ENCODE peak calls at places on chromosome X, in seven cellular contexts. One of them, this sample, is unnamed.

GRCh38 chrX:74297766-74298165 is 6.2 kb upstream of the ZCCHC13 start:
- DNase-seq in pancreas: no peak
- DNase-seq in A549: no peak
- DNase-seq in fibroblast of lung: no peak
- DNase-seq in right lobe of liver: no peak
- DNase-seq in upper lobe of right lung: no peak
- DNase-seq in IMR-90: no peak
- DNase-seq in this sample: no peak

GRCh38 chrX:133674726-133675470 is 259.6 kb upstream of the GPC4 start:
- DNase-seq in pancreas: no peak
- DNase-seq in A549: no peak
- DNase-seq in fibroblast of lung: no peak
- DNase-seq in right lobe of liver: no peak
- DNase-seq in upper lobe of right lung: no peak
- DNase-seq in IMR-90: no peak
- DNase-seq in this sample: no peak

GRCh38 chrX:119497185-119497584 is 28.9 kb downstream of the SLC25A5 start:
- DNase-seq in pancreas: no peak
- DNase-seq in A549: no peak
- DNase-seq in fibroblast of lung: no peak
- DNase-seq in right lobe of liver: no peak
- DNase-seq in upper lobe of right lung: no peak
- DNase-seq in IMR-90: no peak
- DNase-seq in this sample: no peak

GRCh38 chrX:115284877-115285276 is 4.6 kb upstream of the LUZP4 start:
- DNase-seq in pancreas: no peak
- DNase-seq in A549: no peak
- DNase-seq in fibroblast of lung: no peak
- DNase-seq in right lobe of liver: no peak
- DNase-seq in upper lobe of right lung: no peak
- DNase-seq in IMR-90: no peak
- DNase-seq in this sample: peak; percentile 15

GRCh38 chrX:42748067-42748850 is 29.7 kb downstream of the PPP1R2C start:
- DNase-seq in pancreas: no peak
- DNase-seq in A549: no peak
- DNase-seq in fibroblast of lung: peak; percentile 76
- DNase-seq in right lobe of liver: no peak
- DNase-seq in upper lobe of right lung: no peak
- DNase-seq in IMR-90: peak; percentile 37
- DNase-seq in this sample: peak; percentile 47

GRCh38 chrX:39327255-39327654 is 526.0 kb downstream of the MID1IP1 start:
- DNase-seq in pancreas: no peak
- DNase-seq in A549: no peak
- DNase-seq in fibroblast of lung: no peak
- DNase-seq in right lobe of liver: no peak
- DNase-seq in upper lobe of right lung: no peak
- DNase-seq in IMR-90: no peak
- DNase-seq in this sample: no peak

GRCh38 chrX:110228453-110228852 is 89.4 kb downstream of the AMMECR1 start:
- DNase-seq in pancreas: no peak
- DNase-seq in A549: no peak
- DNase-seq in fibroblast of lung: no peak
- DNase-seq in right lobe of liver: no peak
- DNase-seq in upper lobe of right lung: no peak
- DNase-seq in IMR-90: no peak
- DNase-seq in this sample: no peak

GRCh38 chrX:30904632-30905031 is 15.6 kb upstream of the TAB3 start:
- DNase-seq in pancreas: no peak
- DNase-seq in A549: no peak
- DNase-seq in fibroblast of lung: no peak
- DNase-seq in right lobe of liver: no peak
- DNase-seq in upper lobe of right lung: no peak
- DNase-seq in IMR-90: no peak
- DNase-seq in this sample: peak; percentile 1

GRCh38 chrX:109577055-109577454 is 40.4 kb downstream of the NXT2 start:
- DNase-seq in pancreas: no peak
- DNase-seq in A549: no peak
- DNase-seq in fibroblast of lung: no peak
- DNase-seq in right lobe of liver: no peak
- DNase-seq in upper lobe of right lung: no peak
- DNase-seq in IMR-90: no peak
- DNase-seq in this sample: no peak

GRCh38 chrX:135384161-135384836 is 37.4 kb upstream of the SMIM10L2A start:
- DNase-seq in pancreas: no peak
- DNase-seq in A549: no peak
- DNase-seq in fibroblast of lung: no peak
- DNase-seq in right lobe of liver: no peak
- DNase-seq in upper lobe of right lung: no peak
- DNase-seq in IMR-90: no peak
- DNase-seq in this sample: no peak

GRCh38 chrX:105527759-105528158 is 294.6 kb upstream of the NRK start:
- DNase-seq in pancreas: no peak
- DNase-seq in A549: no peak
- DNase-seq in fibroblast of lung: peak; percentile 50
- DNase-seq in right lobe of liver: no peak
- DNase-seq in upper lobe of right lung: no peak
- DNase-seq in IMR-90: no peak
- DNase-seq in this sample: peak; percentile 41

GRCh38 chrX:24956828-24957227 is 58.9 kb downstream of the ARX start:
- DNase-seq in pancreas: no peak
- DNase-seq in A549: no peak
- DNase-seq in fibroblast of lung: peak; percentile 23
- DNase-seq in right lobe of liver: no peak
- DNase-seq in upper lobe of right lung: no peak
- DNase-seq in IMR-90: peak; percentile 19
- DNase-seq in this sample: no peak

GRCh38 chrX:10168226-10168625 is 11.5 kb downstream of the CLCN4 start:
- DNase-seq in pancreas: no peak
- DNase-seq in A549: no peak
- DNase-seq in fibroblast of lung: peak; percentile 19
- DNase-seq in right lobe of liver: no peak
- DNase-seq in upper lobe of right lung: no peak
- DNase-seq in IMR-90: no peak
- DNase-seq in this sample: no peak

GRCh38 chrX:124717537-124717936 is 371.2 kb downstream of the SH2D1A start:
- DNase-seq in pancreas: no peak
- DNase-seq in A549: no peak
- DNase-seq in fibroblast of lung: no peak
- DNase-seq in right lobe of liver: no peak
- DNase-seq in upper lobe of right lung: no peak
- DNase-seq in IMR-90: no peak
- DNase-seq in this sample: no peak

GRCh38 chrX:153375571-153375970 is 25.6 kb downstream of the PNMA6E start:
- DNase-seq in pancreas: no peak
- DNase-seq in A549: no peak
- DNase-seq in fibroblast of lung: no peak
- DNase-seq in right lobe of liver: no peak
- DNase-seq in upper lobe of right lung: no peak
- DNase-seq in IMR-90: no peak
- DNase-seq in this sample: no peak

GRCh38 chrX:153523269-153523668 is 5.8 kb downstream of the ATP2B3 start:
- DNase-seq in pancreas: no peak
- DNase-seq in A549: no peak
- DNase-seq in fibroblast of lung: no peak
- DNase-seq in right lobe of liver: no peak
- DNase-seq in upper lobe of right lung: no peak
- DNase-seq in IMR-90: no peak
- DNase-seq in this sample: no peak

GRCh38 chrX:120677017-120677652 is 47.3 kb upstream of the C1GALT1C1 start:
- DNase-seq in pancreas: no peak
- DNase-seq in A549: no peak
- DNase-seq in fibroblast of lung: no peak
- DNase-seq in right lobe of liver: no peak
- DNase-seq in upper lobe of right lung: no peak
- DNase-seq in IMR-90: no peak
- DNase-seq in this sample: no peak

GRCh38 chrX:110004210-110004609 is 1.3 kb downstream of the TMEM164 start:
- DNase-seq in pancreas: peak; percentile 38
- DNase-seq in A549: no peak
- DNase-seq in fibroblast of lung: no peak
- DNase-seq in right lobe of liver: peak; percentile 81
- DNase-seq in upper lobe of right lung: peak; percentile 75
- DNase-seq in IMR-90: no peak
- DNase-seq in this sample: no peak

GRCh38 chrX:8960809-8961413 is 73.0 kb downstream of the FAM9B start:
- DNase-seq in pancreas: no peak
- DNase-seq in A549: no peak
- DNase-seq in fibroblast of lung: peak; percentile 43
- DNase-seq in right lobe of liver: no peak
- DNase-seq in upper lobe of right lung: no peak
- DNase-seq in IMR-90: no peak
- DNase-seq in this sample: peak; percentile 24

GRCh38 chrX:140190441-140191108 is 225.3 kb upstream of the CXorf66 start:
- DNase-seq in pancreas: no peak
- DNase-seq in A549: no peak
- DNase-seq in fibroblast of lung: peak; percentile 58
- DNase-seq in right lobe of liver: no peak
- DNase-seq in upper lobe of right lung: no peak
- DNase-seq in IMR-90: no peak
- DNase-seq in this sample: no peak

GRCh38 chrX:35858916-35859315 is 60.6 kb upstream of the CFAP47 start:
- DNase-seq in pancreas: no peak
- DNase-seq in A549: no peak
- DNase-seq in fibroblast of lung: no peak
- DNase-seq in right lobe of liver: no peak
- DNase-seq in upper lobe of right lung: no peak
- DNase-seq in IMR-90: no peak
- DNase-seq in this sample: no peak

GRCh38 chrX:48496660-48497059 is 12.1 kb upstream of the PORCN start:
- DNase-seq in pancreas: no peak
- DNase-seq in A549: no peak
- DNase-seq in fibroblast of lung: no peak
- DNase-seq in right lobe of liver: peak; percentile 2
- DNase-seq in upper lobe of right lung: no peak
- DNase-seq in IMR-90: peak; percentile 33
- DNase-seq in this sample: no peak

GRCh38 chrX:151396042-151396826 is 772 bp upstream of the VMA21 start:
- DNase-seq in pancreas: peak; percentile 15
- DNase-seq in A549: no peak
- DNase-seq in fibroblast of lung: peak; percentile 67
- DNase-seq in right lobe of liver: no peak
- DNase-seq in upper lobe of right lung: peak; percentile 64
- DNase-seq in IMR-90: peak; percentile 43
- DNase-seq in this sample: peak; percentile 63

DNA sequence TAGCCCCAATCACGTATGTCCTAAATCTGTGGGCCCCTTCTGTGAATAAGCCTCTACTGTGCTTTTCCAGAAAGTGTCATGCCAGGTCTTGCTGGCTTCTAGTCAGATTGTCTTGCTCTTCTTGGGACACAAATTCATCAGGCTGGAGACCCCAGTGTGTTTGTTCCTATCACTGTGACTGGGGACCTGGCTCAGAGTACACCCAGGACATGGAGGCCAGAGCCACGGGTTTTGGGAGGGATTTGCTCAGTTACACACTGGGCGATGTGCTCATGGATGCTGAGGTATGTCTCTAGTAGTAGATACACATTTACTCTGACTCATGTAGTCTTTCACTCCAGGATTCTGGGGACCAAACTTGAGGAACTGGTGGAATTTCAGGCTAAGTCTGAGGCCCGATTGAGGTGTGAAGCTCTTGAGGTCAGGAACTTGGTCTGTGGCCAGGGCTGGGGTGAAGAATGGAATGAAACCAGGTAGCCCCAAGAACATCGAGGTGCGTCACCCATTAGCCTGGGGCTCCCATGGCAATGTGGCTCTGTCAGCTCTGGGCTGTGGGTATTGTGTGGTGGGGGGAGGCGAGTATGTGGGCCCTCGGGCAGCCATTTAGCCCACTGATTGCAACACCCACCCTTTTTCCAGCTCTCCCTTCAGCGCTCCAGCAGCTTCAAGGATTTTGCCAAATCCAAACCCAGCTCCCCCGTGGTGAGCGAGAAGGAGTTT is 7.7 kb downstream of the SASH3 start:
- DNase-seq in pancreas: no peak
- DNase-seq in A549: no peak
- DNase-seq in fibroblast of lung: no peak
- DNase-seq in right lobe of liver: no peak
- DNase-seq in upper lobe of right lung: no peak
- DNase-seq in IMR-90: no peak
- DNase-seq in this sample: no peak
- H3K4me1 ChIP-seq in pancreas: no peaks in the 10 kb centered on the region
- H3K4me1 ChIP-seq in A549: no peaks in the 10 kb centered on the region
- H3K4me1 ChIP-seq in fibroblast of lung: no peaks in the 10 kb centered on the region
- H3K4me1 ChIP-seq in right lobe of liver: no peaks in the 10 kb centered on the region
- H3K4me1 ChIP-seq in upper lobe of right lung: no peaks in the 10 kb centered on the region
- H3K4me1 ChIP-seq in IMR-90: no peaks in the 10 kb centered on the region
- H3K4me1 ChIP-seq in this sample: no peaks in the 10 kb centered on the region

GRCh38 chrX:41122664-41123257 is 37.5 kb downstream of the USP9X start:
- DNase-seq in pancreas: no peak
- DNase-seq in A549: no peak
- DNase-seq in fibroblast of lung: no peak
- DNase-seq in right lobe of liver: no peak
- DNase-seq in upper lobe of right lung: no peak
- DNase-seq in IMR-90: no peak
- DNase-seq in this sample: no peak
- H3K4me1 ChIP-seq in pancreas: no peaks in the 10 kb centered on the region
- H3K4me1 ChIP-seq in A549: peaks cover 28% of the 10 kb centered on the region
- H3K4me1 ChIP-seq in fibroblast of lung: no peaks in the 10 kb centered on the region
- H3K4me1 ChIP-seq in right lobe of liver: peaks cover 9% of the 10 kb centered on the region
- H3K4me1 ChIP-seq in upper lobe of right lung: peaks cover 13% of the 10 kb centered on the region
- H3K4me1 ChIP-seq in IMR-90: peaks cover 2% of the 10 kb centered on the region
- H3K4me1 ChIP-seq in this sample: peaks cover 8% of the 10 kb centered on the region

GRCh38 chrX:53713987-53714579 is 27.6 kb upstream of the HUWE1 start:
- DNase-seq in pancreas: no peak
- DNase-seq in A549: no peak
- DNase-seq in fibroblast of lung: no peak
- DNase-seq in right lobe of liver: no peak
- DNase-seq in upper lobe of right lung: no peak
- DNase-seq in IMR-90: peak; percentile 4
- DNase-seq in this sample: no peak

GRCh38 chrX:53716328-53717088 is 30.0 kb upstream of the HUWE1 start:
- DNase-seq in pancreas: no peak
- DNase-seq in A549: no peak
- DNase-seq in fibroblast of lung: peak; percentile 65
- DNase-seq in right lobe of liver: no peak
- DNase-seq in upper lobe of right lung: no peak
- DNase-seq in IMR-90: peak; percentile 48
- DNase-seq in this sample: no peak

GRCh38 chrX:53717205-53717604 is 30.7 kb upstream of the HUWE1 start:
- DNase-seq in pancreas: no peak
- DNase-seq in A549: no peak
- DNase-seq in fibroblast of lung: no peak
- DNase-seq in right lobe of liver: no peak
- DNase-seq in upper lobe of right lung: no peak
- DNase-seq in IMR-90: no peak
- DNase-seq in this sample: no peak

GRCh38 chrX:53714580-53715335 is 28.2 kb upstream of the HUWE1 start:
- DNase-seq in pancreas: peak; percentile 19
- DNase-seq in A549: no peak
- DNase-seq in fibroblast of lung: peak; percentile 64
- DNase-seq in right lobe of liver: no peak
- DNase-seq in upper lobe of right lung: peak; percentile 68
- DNase-seq in IMR-90: peak; percentile 57
- DNase-seq in this sample: peak; percentile 13

GRCh38 chrX:53715336-53715924 is 28.9 kb upstream of the HUWE1 start:
- DNase-seq in pancreas: no peak
- DNase-seq in A549: no peak
- DNase-seq in fibroblast of lung: peak; percentile 21
- DNase-seq in right lobe of liver: no peak
- DNase-seq in upper lobe of right lung: no peak
- DNase-seq in IMR-90: no peak
- DNase-seq in this sample: no peak
- H3K4me1 ChIP-seq in pancreas: no peaks in the 10 kb centered on the region
- H3K4me1 ChIP-seq in A549: no peaks in the 10 kb centered on the region
- H3K4me1 ChIP-seq in fibroblast of lung: peaks cover 5% of the 10 kb centered on the region
- H3K4me1 ChIP-seq in right lobe of liver: no peaks in the 10 kb centered on the region
- H3K4me1 ChIP-seq in upper lobe of right lung: no peaks in the 10 kb centered on the region
- H3K4me1 ChIP-seq in IMR-90: peaks cover 6% of the 10 kb centered on the region
- H3K4me1 ChIP-seq in this sample: peaks cover 14% of the 10 kb centered on the region

GRCh38 chrX:65681810-65682209 is 14.4 kb downstream of the MSN start:
- DNase-seq in pancreas: no peak
- DNase-seq in A549: no peak
- DNase-seq in fibroblast of lung: no peak
- DNase-seq in right lobe of liver: no peak
- DNase-seq in upper lobe of right lung: no peak
- DNase-seq in IMR-90: no peak
- DNase-seq in this sample: no peak
- H3K4me1 ChIP-seq in pancreas: no peaks in the 10 kb centered on the region
- H3K4me1 ChIP-seq in A549: peaks cover 73% of the 10 kb centered on the region
- H3K4me1 ChIP-seq in fibroblast of lung: peaks cover 5% of the 10 kb centered on the region
- H3K4me1 ChIP-seq in right lobe of liver: peaks cover 4% of the 10 kb centered on the region
- H3K4me1 ChIP-seq in upper lobe of right lung: peaks cover 63% of the 10 kb centered on the region
- H3K4me1 ChIP-seq in IMR-90: peaks cover 11% of the 10 kb centered on the region
- H3K4me1 ChIP-seq in this sample: peaks cover 33% of the 10 kb centered on the region